ENCODE peak calls at places on chromosome 22, in eight cellular contexts. D is cardiac septum; A is HepG2; H is stimulated activated CD8-positive, alpha-beta memory T cell treated with anti-CD3 and anti-CD28 coated beads, Interleukin-4, amount 100 ng/mL, for 24 hours; W is ACHN; P is coronary artery; Z is GM20000; G is mucosa of descending colon. Y is an unnamed sample.

GRCh38 chr22:44537016-44537936 is 39.2 kb upstream of the RTL6 start:
- DNase-seq in A (no peak), H (no peak), Z (no peak), G (no peak), W (no peak), D (peak; percentile 31), P (no peak), Y (no peak)

GRCh38 chr22:49149721-49150608 is 677.7 kb downstream of the BRD1 start:
- DNase-seq in D (peak; percentile 49), A (no peak), P (no peak), W (no peak), G (no peak), H (no peak), Z (no peak), Y (no peak)

GRCh38 chr22:16973591-16974297 is 34.3 kb downstream of the GAB4 start:
- DNase-seq in Z (no peak), W (no peak), A (no peak), D (no peak), G (no peak), P (no peak), H (no peak), Y (no peak)

GRCh38 chr22:49968313-49968830 is 7.8 kb downstream of the PIM3 start:
- DNase-seq in A (no peak), Z (no peak), G (no peak), H (no peak), P (peak; percentile 74), D (peak; percentile 56), W (no peak), Y (no peak)

GRCh38 chr22:17199131-17199731 is 20.0 kb downstream of the ADA2 start:
- DNase-seq in Z (no peak), P (no peak), D (no peak), W (no peak), A (no peak), H (no peak), G (no peak), Y (peak; percentile 56)

GRCh38 chr22:17774928-17775675 is 833 bp upstream of the BID start:
- DNase-seq in W (no peak), H (no peak), P (no peak), D (no peak), Z (no peak), G (no peak), A (no peak), Y (no peak)

GRCh38 chr22:41526802-41527799 is 17.2 kb downstream of the POLR3H start:
- DNase-seq in P (no peak), A (no peak), W (no peak), H (peak; percentile 46), Z (peak; percentile 69), G (peak; percentile 53), D (no peak), Y (peak; percentile 40)

GRCh38 chr22:20957691-20958440 is 9.2 kb upstream of the AIFM3 start:
- DNase-seq in P (no peak), H (no peak), D (no peak), W (peak; percentile 71), A (no peak), Z (peak; percentile 81), G (peak; percentile 83), Y (peak; percentile 27)

GRCh38 chr22:50600541-50600940 is at the start of gene MAPK8IP2:
- DNase-seq in P (no peak), D (peak; percentile 61), W (peak; percentile 8), G (no peak), Z (peak; percentile 77), H (no peak), A (no peak), Y (no peak)

GRCh38 chr22:48431014-48431413 is 1396.7 kb downstream of the BRD1 start:
- DNase-seq in H (no peak), P (no peak), G (no peak), Z (no peak), A (no peak), D (peak; percentile 12), W (no peak), Y (no peak)

GRCh38 chr22:39120983-39121382 is 23.9 kb downstream of the APOBEC3H start:
- DNase-seq in P (no peak), Z (no peak), H (no peak), W (no peak), G (no peak), D (no peak), A (no peak), Y (no peak)

GRCh38 chr22:46050451-46050845 is 73.5 kb upstream of the WNT7B start:
- DNase-seq in H (no peak), A (no peak), D (no peak), G (no peak), Z (no peak), W (no peak), P (peak; percentile 59), Y (no peak)

GRCh38 chr22:38901111-38901641 is 29.2 kb upstream of the CBX6 start:
- DNase-seq in H (no peak), P (no peak), W (no peak), G (no peak), A (no peak), D (no peak), Z (no peak), Y (peak; percentile 30)

GRCh38 chr22:50506611-50507420 is 686 bp downstream of the LMF2 start:
- DNase-seq in D (no peak), G (peak; percentile 50), Z (no peak), A (no peak), P (peak; percentile 79), H (no peak), W (no peak), Y (no peak)

GRCh38 chr22:43998865-43999264 is 25.2 kb upstream of the PARVB start:
- DNase-seq in W (no peak), Z (no peak), H (no peak), P (no peak), G (no peak), A (no peak), D (no peak), Y (no peak)

GRCh38 chr22:19607198-19608113 is 83.2 kb upstream of the CLDN5 start:
- DNase-seq in G (peak; percentile 16), P (no peak), Z (peak; percentile 33), H (no peak), A (no peak), W (no peak), D (no peak), Y (no peak)

GRCh38 chr22:26479043-26479791 is 4.4 kb downstream of the HPS4 start:
- DNase-seq in W (no peak), H (no peak), G (no peak), A (peak; percentile 31), Z (no peak), P (no peak), D (no peak), Y (no peak)

GRCh38 chr22:22195265-22196017 is 49.1 kb upstream of the VPREB1 start:
- DNase-seq in G (peak; percentile 89), Z (peak; percentile 81), D (peak; percentile 83), H (peak; percentile 63), W (peak; percentile 78), P (no peak), A (peak; percentile 83), Y (peak; percentile 51)